ENCODE peak calls at places on chromosome 15, in seven cellular contexts. I, T, V, W, Z, C and M are unnamed samples. For H3K4me1, the result is how much of the 10 kb centered on the place peaks cover.

GRCh38 chr15:55775316-55775715 is 32.4 kb upstream of the PRTG start:
- DNase-seq in I (peak), T (no peak), V (peak), W (no peak), Z (no peak), C (no peak), M (no peak)

GRCh38 chr15:97654677-97655076 is 305.8 kb upstream of the ARRDC4 start:
- DNase-seq in I (no peak), T (no peak), V (no peak), W (no peak), Z (no peak), C (no peak), M (no peak)

GRCh38 chr15:76823903-76824302 is 81.2 kb downstream of the SCAPER start:
- DNase-seq in I (no peak), T (no peak), V (no peak), W (no peak), Z (no peak), C (no peak), M (no peak)

GRCh38 chr15:92538115-92538514 is 117.5 kb downstream of the FAM174B start:
- DNase-seq in I (no peak), T (no peak), V (no peak), W (no peak), Z (no peak), C (no peak), M (no peak)

GRCh38 chr15:80780416-80781221 is 1.4 kb downstream of the CEMIP start:
- DNase-seq in I (peak), T (no peak), V (peak), W (peak), Z (no peak), C (peak), M (peak)

GRCh38 chr15:57153140-57153539 is 223.2 kb upstream of the CGNL1 start:
- DNase-seq in I (no peak), T (no peak), V (peak), W (no peak), Z (no peak), C (no peak), M (no peak)

GRCh38 chr15:45914425-45914824 is 279.6 kb downstream of the SQOR start:
- DNase-seq in I (no peak), T (no peak), V (peak), W (no peak), Z (no peak), C (no peak), M (no peak)

GRCh38 chr15:54289590-54290136 is 311.4 kb downstream of the UNC13C start:
- DNase-seq in I (no peak), T (no peak), V (no peak), W (no peak), Z (no peak), C (no peak), M (no peak)

GRCh38 chr15:80929689-80930088 is 59.9 kb downstream of the MESD start:
- DNase-seq in I (no peak), T (no peak), V (no peak), W (no peak), Z (no peak), C (no peak), M (no peak)

GRCh38 chr15:78934063-78935023 is 10.5 kb downstream of the CTSH start:
- DNase-seq in I (no peak), T (no peak), V (no peak), W (no peak), Z (peak), C (peak), M (peak)

GRCh38 chr15:48190932-48191573 is 412 bp upstream of the CTXN2 start:
- DNase-seq in I (peak), T (no peak), V (peak), W (peak), Z (peak), C (peak), M (peak)

GRCh38 chr15:97868964-97869363 is 91.5 kb upstream of the ARRDC4 start:
- DNase-seq in I (no peak), T (no peak), V (no peak), W (no peak), Z (no peak), C (no peak), M (no peak)

GRCh38 chr15:92787116-92787515 is 113.0 kb upstream of the CHD2 start:
- DNase-seq in I (no peak), T (peak), V (no peak), W (no peak), Z (no peak), C (no peak), M (no peak)

GRCh38 chr15:62769604-62770003 is 272.9 kb upstream of the TPM1 start:
- DNase-seq in I (no peak), T (no peak), V (peak), W (no peak), Z (no peak), C (no peak), M (no peak)

GRCh38 chr15:51803961-51804360 is 25.5 kb upstream of the TMOD3 start:
- DNase-seq in I (no peak), T (no peak), V (peak), W (no peak), Z (no peak), C (no peak), M (no peak)

GRCh38 chr15:99925661-99926461 is 192.6 kb upstream of the LYSMD4 start:
- DNase-seq in I (peak), T (no peak), V (peak), W (peak), Z (peak), C (peak), M (peak)

GRCh38 chr15:87817553-87817952 is 439.0 kb downstream of the NTRK3 start:
- DNase-seq in I (no peak), T (no peak), V (no peak), W (no peak), Z (no peak), C (no peak), M (no peak)

GRCh38 chr15:44879066-44879465 is 77.4 kb upstream of the TERB2 start:
- DNase-seq in I (no peak), T (no peak), V (no peak), W (no peak), Z (no peak), C (no peak), M (no peak)

GRCh38 chr15:27696530-27696929 is 402.6 kb downstream of the OCA2 start:
- DNase-seq in I (no peak), T (no peak), V (no peak), W (no peak), Z (no peak), C (no peak), M (peak)

GRCh38 chr15:44308415-44308814 is 19.9 kb downstream of the GOLM2 start:
- DNase-seq in I (no peak), T (no peak), V (no peak), W (no peak), Z (no peak), C (no peak), M (no peak)

GRCh38 chr15:77846360-77846759 is 213.6 kb upstream of the LINGO1 start:
- DNase-seq in I (no peak), T (no peak), V (no peak), W (no peak), Z (no peak), C (no peak), M (no peak)

GRCh38 chr15:72227192-72227586 is 3.8 kb downstream of the PKM start:
- DNase-seq in I (no peak), T (no peak), V (peak), W (no peak), Z (no peak), C (peak), M (no peak)

GRCh38 chr15:53884441-53884840 is 93.8 kb upstream of the UNC13C start:
- DNase-seq in I (no peak), T (no peak), V (no peak), W (no peak), Z (no peak), C (no peak), M (no peak)

GRCh38 chr15:88702983-88703382 is 64.2 kb downstream of the ISG20 start:
- DNase-seq in I (no peak), T (no peak), V (no peak), W (no peak), Z (no peak), C (no peak), M (peak)

GRCh38 chr15:65904301-65904700 is 35.0 kb downstream of the RAB11A start:
- DNase-seq in I (no peak), T (no peak), V (no peak), W (no peak), Z (no peak), C (no peak), M (no peak)

GRCh38 chr15:51649659-51650521 is 27.3 kb upstream of the DMXL2 start:
- DNase-seq in I (peak), T (no peak), V (peak), W (peak), Z (peak), C (no peak), M (peak)

GRCh38 chr15:39468828-39469227 is 112.1 kb upstream of the THBS1 start:
- DNase-seq in I (no peak), T (no peak), V (no peak), W (no peak), Z (no peak), C (no peak), M (no peak)

GRCh38 chr15:83982748-83983147 is 252.8 kb upstream of the GOLGA6L4 start:
- DNase-seq in I (no peak), T (no peak), V (no peak), W (no peak), Z (no peak), C (no peak), M (no peak)

GRCh38 chr15:72965671-72966070 is 86.6 kb upstream of the NEO1 start:
- DNase-seq in I (no peak), T (no peak), V (no peak), W (no peak), Z (no peak), C (no peak), M (no peak)

GRCh38 chr15:60854858-60855568 is 374.1 kb downstream of the RORA start:
- DNase-seq in I (no peak), T (no peak), V (no peak), W (no peak), Z (no peak), C (no peak), M (no peak)

GRCh38 chr15:47718474-47719440 is 1.5 kb downstream of the SEMA6D start:
- DNase-seq in I (peak), T (no peak), V (peak), W (peak), Z (peak), C (no peak), M (peak)

GRCh38 chr15:34665498-34666116 is 82.2 kb upstream of the GOLGA8B start:
- DNase-seq in I (no peak), T (no peak), V (no peak), W (no peak), Z (no peak), C (no peak), M (no peak)

GRCh38 chr15:29840928-29841327 is 18.7 kb upstream of the TJP1 start:
- DNase-seq in I (no peak), T (no peak), V (no peak), W (no peak), Z (no peak), C (no peak), M (no peak)

DNA sequence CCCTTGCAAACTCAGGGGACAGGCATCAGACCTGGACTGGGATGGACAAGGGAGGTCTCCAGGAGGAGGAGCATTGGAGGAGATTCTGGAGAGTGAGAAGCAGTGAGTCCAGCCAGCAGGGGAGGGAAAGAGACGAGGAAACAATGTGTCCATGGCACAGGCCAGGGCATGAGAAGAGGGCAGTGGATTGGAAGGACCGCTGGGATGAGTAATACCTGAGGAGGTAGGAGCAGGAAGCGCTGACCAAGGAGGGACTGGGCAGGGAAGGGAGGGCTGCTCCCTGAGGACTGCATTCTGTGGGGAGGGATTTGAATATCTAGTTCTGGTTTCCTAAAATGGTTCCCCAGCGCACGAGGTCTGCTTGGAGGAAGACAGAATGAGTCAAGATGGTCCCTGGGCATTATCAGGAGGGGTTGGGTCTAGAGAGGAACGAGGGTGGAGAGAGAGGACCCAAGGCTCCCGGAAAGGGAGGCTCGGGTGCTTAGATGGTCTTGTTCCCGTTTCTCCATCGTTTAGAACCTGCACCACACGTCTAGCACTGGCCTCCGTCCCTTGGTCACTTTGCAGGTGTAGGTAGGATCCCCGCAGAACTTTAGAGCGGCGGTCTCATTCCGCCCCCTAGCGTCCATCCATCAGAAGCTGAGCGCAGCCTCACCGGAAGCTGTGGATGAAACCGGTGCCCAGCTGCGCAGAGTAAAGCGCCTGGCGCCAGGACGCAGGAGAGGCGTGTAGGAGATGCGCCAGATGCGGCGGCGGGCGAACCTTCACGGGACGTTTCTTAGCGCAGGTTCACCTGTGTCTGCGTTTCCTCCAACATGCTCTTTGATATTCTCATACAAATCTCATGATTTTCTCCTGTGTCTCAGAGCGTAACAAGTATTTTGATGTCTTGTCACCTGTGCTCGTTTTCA is 190.7 kb upstream of the NDN start:
- DNase-seq in I (peak), T (no peak), V (peak), W (peak), Z (no peak), C (peak), M (peak)
- TF ChIP-seq CTCF in I (peak), T (no peak), V (peak), W (peak), Z (peak), C (peak), M (peak)

GRCh38 chr15:59008086-59008485 is 20.6 kb downstream of the RNF111 start:
- DNase-seq in I (no peak), T (no peak), V (no peak), W (no peak), Z (no peak), C (no peak), M (no peak)

GRCh38 chr15:58999694-59000093 is 12.2 kb downstream of the RNF111 start:
- DNase-seq in I (no peak), T (no peak), V (no peak), W (no peak), Z (no peak), C (no peak), M (no peak)

GRCh38 chr15:59005579-59005978 is 18.1 kb downstream of the RNF111 start:
- DNase-seq in I (no peak), T (no peak), V (no peak), W (no peak), Z (no peak), C (no peak), M (no peak)

GRCh38 chr15:59001946-59002345 is 14.5 kb downstream of the RNF111 start:
- DNase-seq in I (no peak), T (no peak), V (no peak), W (no peak), Z (no peak), C (no peak), M (no peak)

DNA sequence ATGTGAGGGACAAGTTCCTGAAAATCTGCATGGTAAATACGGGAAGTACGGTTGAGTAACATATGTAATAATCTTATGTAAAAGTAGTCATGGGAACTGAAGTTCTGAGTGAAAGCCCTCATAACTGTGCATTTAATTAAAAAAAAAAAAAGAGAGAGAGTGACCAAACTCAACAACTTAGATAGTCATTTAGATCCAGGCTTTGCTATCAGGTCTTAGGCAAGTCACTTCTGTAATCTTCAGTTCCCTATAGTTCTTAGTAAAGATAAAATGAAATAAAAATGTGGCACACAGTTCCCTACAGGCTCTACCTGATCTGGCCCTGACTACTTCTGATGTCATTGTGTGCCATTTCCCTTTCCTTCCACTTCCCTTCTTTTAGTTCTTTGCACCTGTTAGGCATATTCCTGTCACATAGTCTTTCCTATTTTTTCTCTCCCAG is 15.0 kb downstream of the RNF111 start:
- DNase-seq in I (no peak), T (no peak), V (no peak), W (no peak), Z (no peak), C (no peak), M (no peak)
- H3K27ac ChIP-seq in I (no peak), T (no peak), V (no peak), W (no peak), Z (no peak), C (no peak), M (no peak)

DNA sequence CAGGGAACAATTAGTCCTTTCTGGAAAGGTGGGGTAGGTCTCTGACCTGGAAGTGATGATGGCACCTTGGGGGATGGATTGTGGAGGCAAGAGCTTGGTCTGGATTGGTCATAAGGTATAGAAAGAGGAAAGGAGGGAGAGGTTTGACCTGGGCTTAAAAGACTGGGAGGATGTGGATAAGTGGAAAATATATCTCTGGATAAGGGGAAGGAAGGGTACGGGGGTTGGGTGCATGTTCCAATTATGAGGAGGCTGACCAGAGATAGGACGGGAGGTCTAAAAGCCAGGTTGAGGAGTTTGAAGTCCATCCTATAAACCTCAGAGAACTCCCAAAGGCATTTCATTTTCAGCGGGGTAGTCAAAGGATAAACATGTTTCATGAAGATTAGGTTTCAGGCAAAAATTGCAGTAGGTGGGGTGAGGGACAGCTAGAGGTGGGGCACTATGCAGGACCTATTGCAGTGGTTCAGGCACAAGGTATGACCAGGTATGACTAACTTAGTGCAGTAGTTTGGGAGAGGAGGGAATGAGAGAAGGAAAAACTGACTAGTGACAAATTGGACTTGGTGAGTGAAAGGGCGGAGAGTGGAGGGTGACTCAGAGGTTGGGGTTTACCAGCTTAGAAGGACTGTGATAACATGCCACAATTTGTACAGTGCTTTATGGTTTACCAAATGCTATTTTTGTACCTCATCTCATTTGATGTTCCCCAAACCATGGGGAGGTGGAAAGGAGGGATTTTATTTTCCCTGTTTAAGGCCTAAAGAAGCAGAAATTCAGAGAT is 10.7 kb downstream of the PDE8A start:
- DNase-seq in I (no peak), T (no peak), V (peak), W (peak), Z (no peak), C (no peak), M (no peak)
- H3K4me1 ChIP-seq in I (under half), T (under half), V (under half), W (under half), Z (under half), C (under half), M (under half)

GRCh38 chr15:101089579-101090459 is 162.0 kb downstream of the CHSY1 start:
- DNase-seq in I (no peak), T (no peak), V (no peak), W (no peak), Z (no peak), C (no peak), M (no peak)

GRCh38 chr15:101092186-101092866 is 159.5 kb downstream of the CHSY1 start:
- DNase-seq in I (no peak), T (no peak), V (no peak), W (no peak), Z (no peak), C (no peak), M (no peak)

GRCh38 chr15:101092867-101093202 is 159.0 kb downstream of the CHSY1 start:
- DNase-seq in I (no peak), T (no peak), V (no peak), W (no peak), Z (no peak), C (no peak), M (no peak)

GRCh38 chr15:101090460-101090853 is 161.4 kb downstream of the CHSY1 start:
- DNase-seq in I (no peak), T (no peak), V (no peak), W (no peak), Z (no peak), C (no peak), M (no peak)

GRCh38 chr15:101091080-101092017 is 160.5 kb downstream of the CHSY1 start:
- DNase-seq in I (no peak), T (no peak), V (no peak), W (no peak), Z (no peak), C (peak), M (no peak)
- TF ChIP-seq CTCF in I (no peak), T (no peak), V (no peak), W (no peak), Z (no peak), C (no peak), M (no peak)

DNA sequence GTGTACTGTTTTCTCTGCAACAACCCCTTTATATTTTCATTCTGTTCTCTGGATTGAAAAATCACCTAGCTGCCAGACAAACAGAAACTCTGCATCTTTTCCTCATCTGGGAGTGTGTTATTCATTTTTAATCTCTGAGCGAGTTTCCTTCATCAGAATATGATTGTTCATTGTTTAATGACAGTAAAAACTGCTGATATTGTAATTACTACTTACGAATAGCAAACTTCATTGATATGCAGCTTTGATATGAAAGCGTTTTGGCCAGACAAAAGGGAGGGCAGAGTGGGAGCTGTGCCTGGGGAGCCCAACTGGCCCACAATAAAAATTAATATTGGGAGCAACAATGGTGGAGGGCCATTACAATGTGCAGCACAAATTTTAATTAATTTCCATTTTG is 132.7 kb upstream of the SKOR1 start:
- DNase-seq in I (no peak), T (no peak), V (no peak), W (no peak), Z (no peak), C (no peak), M (no peak)
- H3K27ac ChIP-seq in I (no peak), T (no peak), V (no peak), W (no peak), Z (no peak), C (no peak), M (no peak)

GRCh38 chr15:90562669-90563068 is 32.9 kb downstream of the CRTC3 start:
- DNase-seq in I (no peak), T (no peak), V (no peak), W (no peak), Z (no peak), C (no peak), M (no peak)
- H3K4me1 ChIP-seq in I (under half), T (half or more), V (under half), W (under half), Z (under half), C (under half), M (half or more)